ENCODE peak calls at places on chromosomes 7 and 10, in four cellular contexts. One of them, this sample, is unnamed.

GRCh38 chr10:101266396-101267298 is 37.4 kb upstream of the LBX1 start:
- DNase-seq in mesenchymal stem cell: no peak
- DNase-seq in IMR-90: no peak
- DNase-seq in GM23338: no peak
- DNase-seq in this sample: no peak

GRCh38 chr7:31796375-31796774 is 109.4 kb downstream of the PPP1R17 start:
- DNase-seq in mesenchymal stem cell: no peak
- DNase-seq in IMR-90: peak
- DNase-seq in GM23338: no peak
- DNase-seq in this sample: no peak

GRCh38 chr10:11403116-11403515 is 208.3 kb downstream of the USP6NL start:
- DNase-seq in mesenchymal stem cell: no peak
- DNase-seq in IMR-90: no peak
- DNase-seq in GM23338: no peak
- DNase-seq in this sample: no peak

GRCh38 chr10:73873843-73874215 is 526 bp downstream of the CAMK2G start:
- DNase-seq in mesenchymal stem cell: no peak
- DNase-seq in IMR-90: no peak
- DNase-seq in GM23338: no peak
- DNase-seq in this sample: no peak

GRCh38 chr10:70162892-70163201 is 7.5 kb downstream of the SAR1A start:
- DNase-seq in mesenchymal stem cell: peak
- DNase-seq in IMR-90: no peak
- DNase-seq in GM23338: no peak
- DNase-seq in this sample: no peak

GRCh38 chr7:39360038-39360437 is 206.2 kb upstream of the YAE1 start:
- DNase-seq in mesenchymal stem cell: no peak
- DNase-seq in IMR-90: no peak
- DNase-seq in GM23338: no peak
- DNase-seq in this sample: no peak

GRCh38 chr10:84296071-84296981 is 32.1 kb upstream of the CCSER2 start:
- DNase-seq in mesenchymal stem cell: peak
- DNase-seq in IMR-90: peak
- DNase-seq in GM23338: peak
- DNase-seq in this sample: peak

GRCh38 chr10:12499587-12499986 is 150.2 kb downstream of the CAMK1D start:
- DNase-seq in mesenchymal stem cell: no peak
- DNase-seq in IMR-90: no peak
- DNase-seq in GM23338: no peak
- DNase-seq in this sample: no peak

GRCh38 chr7:24884401-24884800 is 95.6 kb downstream of the OSBPL3 start:
- DNase-seq in mesenchymal stem cell: no peak
- DNase-seq in IMR-90: no peak
- DNase-seq in GM23338: no peak
- DNase-seq in this sample: no peak

GRCh38 chr7:17095001-17095574 is 203.4 kb upstream of the AHR start:
- DNase-seq in mesenchymal stem cell: no peak
- DNase-seq in IMR-90: no peak
- DNase-seq in GM23338: no peak
- DNase-seq in this sample: no peak

GRCh38 chr10:89207181-89207800 is at the start of gene CH25H:
- DNase-seq in mesenchymal stem cell: peak
- DNase-seq in IMR-90: peak
- DNase-seq in GM23338: peak
- DNase-seq in this sample: peak

GRCh38 chr7:111108526-111108925 is 17.6 kb downstream of the LRRN3 start:
- DNase-seq in mesenchymal stem cell: peak
- DNase-seq in IMR-90: peak
- DNase-seq in GM23338: no peak
- DNase-seq in this sample: peak

GRCh38 chr7:68925241-68925640 is 673.0 kb upstream of the AUTS2 start:
- DNase-seq in mesenchymal stem cell: no peak
- DNase-seq in IMR-90: no peak
- DNase-seq in GM23338: no peak
- DNase-seq in this sample: no peak

GRCh38 chr7:128060018-128060417 is 28.8 kb upstream of the LRRC4 start:
- DNase-seq in mesenchymal stem cell: no peak
- DNase-seq in IMR-90: no peak
- DNase-seq in GM23338: peak
- DNase-seq in this sample: no peak

GRCh38 chr7:832968-833424 is 720 bp downstream of the SUN1 start:
- DNase-seq in mesenchymal stem cell: no peak
- DNase-seq in IMR-90: no peak
- DNase-seq in GM23338: no peak
- DNase-seq in this sample: no peak

GRCh38 chr7:115359919-115360318 is 438.0 kb downstream of the MDFIC start:
- DNase-seq in mesenchymal stem cell: no peak
- DNase-seq in IMR-90: peak
- DNase-seq in GM23338: no peak
- DNase-seq in this sample: no peak

GRCh38 chr7:151081170-151082101 is 827 bp upstream of the FASTK start:
- DNase-seq in mesenchymal stem cell: peak
- DNase-seq in IMR-90: no peak
- DNase-seq in GM23338: no peak
- DNase-seq in this sample: no peak

GRCh38 chr10:18737236-18737635 is 78.0 kb downstream of the ARL5B start:
- DNase-seq in mesenchymal stem cell: no peak
- DNase-seq in IMR-90: peak
- DNase-seq in GM23338: no peak
- DNase-seq in this sample: peak

GRCh38 chr10:111107023-111107422 is 30.2 kb downstream of the ADRA2A start:
- DNase-seq in mesenchymal stem cell: no peak
- DNase-seq in IMR-90: no peak
- DNase-seq in GM23338: peak
- DNase-seq in this sample: no peak

GRCh38 chr7:45387837-45388236 is 186.3 kb upstream of the ADCY1 start:
- DNase-seq in mesenchymal stem cell: no peak
- DNase-seq in IMR-90: no peak
- DNase-seq in GM23338: no peak
- DNase-seq in this sample: no peak

GRCh38 chr10:16848562-16849154 is 31.4 kb upstream of the RSU1 start:
- DNase-seq in mesenchymal stem cell: no peak
- DNase-seq in IMR-90: no peak
- DNase-seq in GM23338: no peak
- DNase-seq in this sample: peak
- H3K4me3 ChIP-seq in mesenchymal stem cell: no peak
- H3K4me3 ChIP-seq in IMR-90: no peak
- H3K4me3 ChIP-seq in GM23338: no peak
- H3K4me3 ChIP-seq in this sample: no peak

GRCh38 chr7:102890292-102890970 is 22.4 kb upstream of the LRRC17 start:
- DNase-seq in mesenchymal stem cell: peak
- DNase-seq in IMR-90: peak
- DNase-seq in GM23338: no peak
- DNase-seq in this sample: peak
- H2AFZ ChIP-seq in mesenchymal stem cell: no peak
- H2AFZ ChIP-seq in IMR-90: peak
- H2AFZ ChIP-seq in GM23338: no peak
- H2AFZ ChIP-seq in this sample: no peak

DNA sequence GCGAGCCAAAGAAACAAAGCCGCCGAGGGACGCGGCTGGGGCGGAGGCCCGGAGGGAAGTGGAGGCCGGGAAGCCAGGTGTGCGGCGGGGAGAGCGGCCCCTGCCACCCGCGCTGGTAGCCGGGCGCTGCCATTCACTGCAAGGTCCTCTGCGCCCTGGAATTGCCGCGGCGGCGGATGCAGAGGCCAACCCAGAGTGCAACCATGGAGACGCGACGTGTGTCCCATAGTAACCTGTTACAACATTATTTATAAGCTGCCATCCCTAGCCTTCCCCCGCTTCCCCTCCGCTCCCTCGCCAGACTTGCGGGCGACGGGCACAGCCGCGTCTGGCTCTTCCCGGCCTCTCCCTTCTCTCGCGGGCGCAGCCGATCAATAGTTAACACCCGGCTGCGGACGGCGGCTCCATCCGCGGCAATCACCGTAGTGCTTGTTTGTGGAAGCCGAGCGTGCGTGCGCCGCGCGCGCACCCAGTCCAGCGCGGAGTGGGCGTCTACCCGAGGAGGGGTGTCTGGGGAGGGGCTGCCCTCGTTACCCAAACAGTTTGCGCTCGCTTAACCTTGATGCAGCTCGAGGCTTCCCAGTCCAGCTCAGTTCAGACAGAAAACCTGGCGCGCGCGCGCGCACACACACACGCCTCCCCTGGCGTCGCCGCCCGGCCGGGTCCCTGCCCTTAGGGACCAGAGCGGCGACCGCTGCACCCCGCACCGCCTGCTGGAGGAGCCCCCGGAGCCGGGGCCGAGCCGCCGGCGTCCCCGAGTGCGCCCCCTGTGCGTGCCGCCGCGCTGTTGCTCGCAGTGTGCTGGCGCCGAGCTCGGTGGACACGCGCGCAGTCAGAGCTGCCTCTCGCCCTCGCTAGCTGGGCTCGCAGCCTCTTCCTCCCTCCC is 165.4 kb upstream of the DPP6 start:
- DNase-seq in mesenchymal stem cell: no peak
- DNase-seq in IMR-90: no peak
- DNase-seq in GM23338: no peak
- DNase-seq in this sample: no peak
- H3K4me3 ChIP-seq in mesenchymal stem cell: no peak
- H3K4me3 ChIP-seq in IMR-90: no peak
- H3K4me3 ChIP-seq in GM23338: no peak
- H3K4me3 ChIP-seq in this sample: no peak

GRCh38 chr10:96627292-96627691 is 40.5 kb upstream of the TM9SF3 start:
- DNase-seq in mesenchymal stem cell: no peak
- DNase-seq in IMR-90: no peak
- DNase-seq in GM23338: no peak
- DNase-seq in this sample: no peak
- H2AFZ ChIP-seq in mesenchymal stem cell: no peak
- H2AFZ ChIP-seq in IMR-90: no peak
- H2AFZ ChIP-seq in GM23338: no peak
- H2AFZ ChIP-seq in this sample: no peak